ENCODE peak calls at places on chromosomes 13 and 19, in five cellular contexts. B is psoas muscle, O is substantia nigra, V is endothelial cell of umbilical vein, T is transverse colon. G is an unnamed sample.

GRCh38 chr13:79519252-79519651 is 38.3 kb downstream of the NDFIP2 start:
- DNase-seq in B (no peak), O (no peak), V (no peak), T (no peak), G (no peak)

GRCh38 chr13:51221674-51222509 is at the start of gene FAM124A:
- DNase-seq in B (peak; percentile 48), O (no peak), V (peak; percentile 26), T (peak; percentile 53), G (no peak)

GRCh38 chr13:37023871-37024270 is 23.3 kb downstream of the EXOSC8 start:
- DNase-seq in B (no peak), O (no peak), V (no peak), T (no peak), G (peak; percentile 12)

GRCh38 chr13:111505175-111505777 is 184.8 kb downstream of the TEX29 start:
- DNase-seq in B (no peak), O (no peak), V (no peak), T (no peak), G (no peak)

GRCh38 chr19:30091856-30092255 is 149.8 kb downstream of the URI1 start:
- DNase-seq in B (no peak), O (no peak), V (no peak), T (no peak), G (no peak)

GRCh38 chr13:110448677-110449076 is 112.8 kb downstream of the RAB20 start:
- DNase-seq in B (no peak), O (no peak), V (no peak), T (no peak), G (no peak)

GRCh38 chr19:45477713-45478453 is 10.1 kb downstream of the FOSB start:
- DNase-seq in B (no peak), O (no peak), V (no peak), T (no peak), G (no peak)

GRCh38 chr19:29128203-29128602 is 84.7 kb downstream of the UQCRFS1 start:
- DNase-seq in B (no peak), O (no peak), V (no peak), T (no peak), G (no peak)

GRCh38 chr19:41226053-41226873 is 7.2 kb downstream of the AXL start:
- DNase-seq in B (peak; percentile 83), O (no peak), V (peak; percentile 59), T (peak; percentile 77), G (no peak)

GRCh38 chr19:28242317-28242927 is 970.5 kb downstream of the UQCRFS1 start:
- DNase-seq in B (no peak), O (peak; percentile 0), V (peak; percentile 3), T (peak; percentile 8), G (peak; percentile 2)

GRCh38 chr13:106851251-106851650 is 283.3 kb upstream of the ARGLU1 start:
- DNase-seq in B (no peak), O (no peak), V (no peak), T (no peak), G (no peak)

GRCh38 chr19:8506402-8506957 is 4.0 kb upstream of the PRAM1 start:
- DNase-seq in B (no peak), O (no peak), V (no peak), T (no peak), G (no peak)

GRCh38 chr19:8504171-8504570 is 1.7 kb upstream of the PRAM1 start:
- DNase-seq in B (no peak), O (no peak), V (no peak), T (no peak), G (no peak)

GRCh38 chr19:8503506-8503905 is 1.1 kb upstream of the PRAM1 start:
- DNase-seq in B (no peak), O (no peak), V (no peak), T (no peak), G (no peak)

GRCh38 chr19:8501968-8502367 is 472 bp downstream of the PRAM1 start:
- DNase-seq in B (no peak), O (no peak), V (no peak), T (no peak), G (no peak)

DNA sequence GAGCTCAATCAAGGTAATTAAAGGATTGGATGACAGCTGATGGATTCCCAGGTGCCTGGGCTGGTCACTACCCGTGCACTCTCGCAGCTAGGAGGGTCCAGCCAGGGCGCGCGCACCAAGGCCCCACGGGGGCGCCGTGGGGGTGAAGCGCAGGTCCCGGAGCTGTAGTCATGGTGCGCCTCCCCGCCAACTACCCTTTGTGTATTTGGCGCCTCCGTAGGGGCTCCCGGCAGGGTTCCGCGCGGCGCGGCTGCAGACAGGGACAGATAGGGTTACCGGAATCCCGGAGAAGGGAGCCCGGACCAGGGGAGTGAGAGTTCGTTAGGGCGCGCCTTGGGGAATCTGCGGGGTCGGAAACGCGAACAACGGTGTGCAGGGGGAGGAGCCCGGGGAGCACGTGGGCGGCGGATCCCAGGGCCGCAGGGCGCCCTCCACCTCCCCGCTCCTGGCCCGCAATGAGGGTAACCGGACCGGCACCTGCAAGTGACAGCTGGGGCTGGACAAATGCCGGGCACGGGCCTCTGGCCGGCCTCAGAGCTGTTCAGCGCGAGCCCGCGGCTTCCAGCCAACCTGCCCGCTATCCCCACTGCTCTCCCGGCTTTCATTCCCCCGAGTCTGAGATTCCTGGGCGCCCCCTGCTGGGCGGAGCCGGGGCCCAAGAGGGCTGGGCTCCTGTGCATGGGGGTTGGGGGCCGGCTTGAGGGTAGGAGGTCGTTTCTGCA is 3.4 kb upstream of the PRAM1 start:
- DNase-seq in B (peak; percentile 82), O (peak; percentile 70), V (peak; percentile 68), T (peak; percentile 82), G (peak; percentile 52)
- H3K27ac ChIP-seq in B (peak overlapping the region; percentile 53), O (peak overlapping the region; percentile 66), V (no peak overlapping the region), T (no peak overlapping the region), G (no peak overlapping the region)

GRCh38 chr13:21426238-21426637 is 32.9 kb downstream of the ZDHHC20 start:
- DNase-seq in B (no peak), O (no peak), V (no peak), T (no peak), G (no peak)
- H3K27ac ChIP-seq in B (no peak overlapping the region), O (no peak overlapping the region), V (no peak overlapping the region), T (no peak overlapping the region), G (no peak overlapping the region)

DNA sequence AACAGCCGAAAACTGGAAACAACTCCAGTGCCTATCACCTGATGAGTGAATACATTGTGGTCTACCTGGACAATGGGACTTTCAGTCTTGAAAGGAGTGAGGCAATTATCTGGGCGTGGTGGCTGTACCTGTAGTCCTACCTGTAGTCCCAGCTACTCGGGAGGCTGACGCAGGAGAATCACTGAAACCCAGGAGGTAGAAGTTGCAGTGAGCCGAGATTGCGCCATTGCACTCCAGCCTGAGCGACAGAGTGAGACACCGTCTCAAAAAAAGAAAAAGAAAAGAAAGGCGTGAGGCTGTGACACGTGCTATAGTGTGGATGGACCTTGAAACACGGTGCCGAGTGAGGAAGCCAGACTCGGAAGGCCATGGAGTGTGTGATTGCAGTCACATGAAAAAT is 4.1 kb upstream of the NTN5 start:
- DNase-seq in B (no peak), O (no peak), V (no peak), T (peak; percentile 76), G (peak; percentile 89)
- H3K27ac ChIP-seq in B (no peak overlapping the region), O (no peak overlapping the region), V (no peak overlapping the region), T (peak overlapping the region; percentile 65), G (no peak overlapping the region)

GRCh38 chr19:7294571-7295212 is 478 bp upstream of the INSR start:
- DNase-seq in B (peak; percentile 84), O (peak; percentile 29), V (peak; percentile 42), T (peak; percentile 83), G (peak; percentile 37)
- H3K27ac ChIP-seq in B (peak overlapping the region; percentile 98), O (peak overlapping the region; percentile 74), V (no peak overlapping the region), T (peak overlapping the region; percentile 86), G (no peak overlapping the region)

DNA sequence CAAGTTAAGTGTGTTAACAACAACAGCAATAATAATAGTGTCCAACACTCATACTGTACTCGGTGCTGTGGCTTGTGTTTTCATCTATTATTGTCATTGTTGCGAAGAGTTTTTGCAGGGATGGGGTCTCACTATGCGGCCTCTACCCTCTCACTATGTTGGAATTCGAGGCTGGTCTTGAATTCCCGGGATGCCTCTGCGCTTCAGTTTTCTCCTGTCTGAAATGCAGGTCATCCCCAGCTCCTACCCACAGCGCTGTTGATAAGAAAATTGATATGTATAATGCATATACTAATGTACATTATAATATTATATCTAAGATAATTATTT is 4.9 kb upstream of the SBK3 start:
- DNase-seq in B (no peak), O (no peak), V (no peak), T (no peak), G (no peak)
- H3K27ac ChIP-seq in B (peak overlapping the region; percentile 94), O (no peak overlapping the region), V (peak overlapping the region; percentile 96), T (no peak overlapping the region), G (no peak overlapping the region)

DNA sequence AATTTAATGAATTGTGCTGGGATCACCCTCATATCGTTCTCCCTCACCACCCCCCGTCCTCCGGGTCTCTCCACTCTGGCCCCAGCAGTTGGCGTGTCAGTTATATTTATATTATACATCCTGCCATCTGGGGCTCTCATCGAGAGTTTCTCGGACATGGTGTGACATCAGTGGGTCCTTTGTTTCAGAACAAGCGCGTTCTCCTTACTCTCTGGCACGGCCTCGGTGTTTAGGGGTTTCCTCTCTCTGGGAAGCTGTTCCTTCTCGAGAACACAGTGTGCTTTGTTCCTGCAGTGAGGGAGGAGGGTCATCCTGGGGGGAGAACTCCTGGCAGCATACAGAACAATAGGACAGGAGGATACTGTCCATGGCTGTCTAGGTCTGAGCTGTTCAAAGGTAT is 9.8 kb upstream of the MCF2L start:
- DNase-seq in B (no peak), O (peak; percentile 50), V (no peak), T (no peak), G (no peak)
- H3K27ac ChIP-seq in B (peak overlapping the region; percentile 70), O (peak overlapping the region; percentile 51), V (no peak overlapping the region), T (no peak overlapping the region), G (no peak overlapping the region)

GRCh38 chr19:3682286-3682685 is 18.0 kb downstream of the PIP5K1C start:
- DNase-seq in B (no peak), O (no peak), V (no peak), T (no peak), G (no peak)

GRCh38 chr19:3684817-3685410 is 15.4 kb downstream of the PIP5K1C start:
- DNase-seq in B (no peak), O (no peak), V (no peak), T (no peak), G (no peak)

GRCh38 chr19:3683405-3683865 is 16.8 kb downstream of the PIP5K1C start:
- DNase-seq in B (no peak), O (no peak), V (peak; percentile 92), T (no peak), G (no peak)

GRCh38 chr19:3682741-3683404 is 17.4 kb downstream of the PIP5K1C start:
- DNase-seq in B (no peak), O (no peak), V (peak; percentile 27), T (no peak), G (no peak)

GRCh38 chr19:3683866-3684816 is 16.1 kb downstream of the PIP5K1C start:
- DNase-seq in B (no peak), O (no peak), V (no peak), T (no peak), G (no peak)
- H3K27ac ChIP-seq in B (no peak overlapping the region), O (no peak overlapping the region), V (peak overlapping the region; percentile 90), T (no peak overlapping the region), G (no peak overlapping the region)

DNA sequence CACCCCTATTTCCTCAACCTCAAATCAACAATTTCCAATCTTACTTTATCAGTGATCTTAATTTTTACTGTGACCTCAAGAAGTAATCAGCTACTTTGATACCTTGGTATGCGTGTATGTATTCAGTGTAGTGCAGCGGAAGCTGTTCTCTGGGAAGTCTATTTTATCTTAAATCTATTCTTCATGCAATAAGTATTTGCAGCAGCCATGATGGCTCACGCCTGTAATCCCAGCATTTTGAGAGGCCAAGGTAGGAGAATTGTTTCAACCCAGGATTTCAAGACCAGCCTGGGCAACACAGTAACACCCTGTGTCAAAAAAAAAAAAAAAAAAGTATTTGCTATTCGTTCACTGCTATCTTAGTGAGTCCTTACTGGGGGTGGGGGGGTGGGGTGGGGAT is 6.5 kb downstream of the SLC25A30 start:
- DNase-seq in B (no peak), O (no peak), V (no peak), T (no peak), G (no peak)
- H3K27ac ChIP-seq in B (peak overlapping the region; percentile 84), O (no peak overlapping the region), V (no peak overlapping the region), T (no peak overlapping the region), G (no peak overlapping the region)

GRCh38 chr13:30735025-30735967 is at the start of gene ALOX5AP:
- DNase-seq in B (no peak), O (no peak), V (no peak), T (peak; percentile 44), G (no peak)
- H3K27ac ChIP-seq in B (no peak within 1 kb of the TSS), O (peak within 1 kb of the TSS; percentile 10), V (no peak within 1 kb of the TSS), T (peak within 1 kb of the TSS; percentile 57), G (peak within 1 kb of the TSS; percentile 37)